ENCODE peak calls at places on chromosome 16, in ten cellular contexts. S is tibial artery; C is A549; Y is heart left ventricle; O is astrocyte of the spinal cord; B is dorsolateral prefrontal cortex; H is CD4-positive, alpha-beta memory T cell; K is lower leg skin; T is adrenal gland; Q is bronchial epithelial cell. P is an unnamed sample.

GRCh38 chr16:78100162-78100467 is 661 bp downstream of the WWOX start:
- DNase-seq in S (no peak), C (peak; percentile 4), Y (no peak), O (no peak), B (no peak), H (no peak), K (no peak), T (no peak), Q (no peak), P (no peak)

GRCh38 chr16:87470332-87470731 is 22.5 kb downstream of the ZCCHC14 start:
- DNase-seq in S (no peak), C (no peak), Y (no peak), O (no peak), B (no peak), H (no peak), K (no peak), T (no peak), Q (no peak), P (no peak)

GRCh38 chr16:57859331-57859730 is 57.0 kb upstream of the KIFC3 start:
- DNase-seq in S (no peak), C (peak; percentile 82), Y (no peak), O (peak; percentile 64), B (no peak), H (no peak), K (no peak), T (no peak), Q (peak; percentile 28), P (no peak)

GRCh38 chr16:48353565-48354163 is 31.5 kb downstream of the SIAH1 start:
- DNase-seq in S (peak; percentile 63), C (peak; percentile 78), Y (no peak), O (peak; percentile 72), B (no peak), H (peak; percentile 73), K (peak; percentile 60), T (peak; percentile 82), Q (peak; percentile 70), P (peak; percentile 32)

GRCh38 chr16:89785523-89786155 is 30.8 kb downstream of the FANCA start:
- DNase-seq in S (no peak), C (no peak), Y (no peak), O (no peak), B (no peak), H (peak; percentile 71), K (no peak), T (no peak), Q (no peak), P (no peak)

GRCh38 chr16:65327346-65327745 is 205.5 kb upstream of the CDH11 start:
- DNase-seq in S (no peak), C (no peak), Y (no peak), O (no peak), B (no peak), H (no peak), K (no peak), T (no peak), Q (no peak), P (no peak)

GRCh38 chr16:80369559-80369958 is 171.2 kb upstream of the DYNLRB2 start:
- DNase-seq in S (peak; percentile 31), C (peak; percentile 59), Y (no peak), O (peak; percentile 68), B (peak; percentile 48), H (no peak), K (peak; percentile 21), T (peak; percentile 66), Q (peak; percentile 51), P (no peak)

GRCh38 chr16:19003935-19004334 is 20.2 kb downstream of the TMC7 start:
- DNase-seq in S (no peak), C (no peak), Y (no peak), O (no peak), B (no peak), H (no peak), K (no peak), T (no peak), Q (peak; percentile 29), P (no peak)

GRCh38 chr16:4110065-4110464 is 6.2 kb downstream of the ADCY9 start:
- DNase-seq in S (no peak), C (no peak), Y (peak; percentile 33), O (no peak), B (no peak), H (no peak), K (no peak), T (no peak), Q (no peak), P (no peak)

GRCh38 chr16:4114257-4115208 is 1.7 kb downstream of the ADCY9 start:
- DNase-seq in S (no peak), C (no peak), Y (peak; percentile 66), O (no peak), B (peak; percentile 58), H (no peak), K (no peak), T (no peak), Q (no peak), P (no peak)

GRCh38 chr16:4113358-4114256 is 2.6 kb downstream of the ADCY9 start:
- DNase-seq in S (no peak), C (no peak), Y (peak; percentile 46), O (no peak), B (no peak), H (no peak), K (no peak), T (no peak), Q (no peak), P (peak; percentile 37)

GRCh38 chr16:4110680-4111079 is 5.6 kb downstream of the ADCY9 start:
- DNase-seq in S (no peak), C (no peak), Y (peak; percentile 30), O (no peak), B (no peak), H (no peak), K (no peak), T (no peak), Q (no peak), P (no peak)

GRCh38 chr16:4111748-4112696 is 4.2 kb downstream of the ADCY9 start:
- DNase-seq in S (no peak), C (no peak), Y (peak; percentile 33), O (peak; percentile 24), B (no peak), H (no peak), K (no peak), T (no peak), Q (no peak), P (peak; percentile 49)
- H3K4me3 ChIP-seq in S (peak overlapping the region; percentile 68), C (peak overlapping the region; percentile 11), Y (peak overlapping the region; percentile 66), O (peak overlapping the region; percentile 33), B (peak overlapping the region; percentile 68), H (no peak overlapping the region), K (no peak overlapping the region), T (no peak overlapping the region), Q (peak overlapping the region; percentile 33), P (peak overlapping the region; percentile 69)

GRCh38 chr16:50692999-50693781 is at the start of gene NOD2:
- DNase-seq in S (no peak), C (peak; percentile 10), Y (peak; percentile 76), O (no peak), B (no peak), H (peak; percentile 47), K (no peak), T (no peak), Q (no peak), P (no peak)
- H3K4me3 ChIP-seq in S (peak within 1 kb of the TSS; percentile 48), C (peak within 1 kb of the TSS; percentile 46), Y (peak within 1 kb of the TSS; percentile 47), O (no peak within 1 kb of the TSS), B (peak within 1 kb of the TSS; percentile 26), H (peak within 1 kb of the TSS; percentile 69), K (peak within 1 kb of the TSS; percentile 37), T (no peak within 1 kb of the TSS), Q (peak within 1 kb of the TSS; percentile 43), P (no peak within 1 kb of the TSS)

GRCh38 chr16:29807426-29808218 is 1.3 kb downstream of the MAZ start:
- DNase-seq in S (peak; percentile 92), C (peak; percentile 95), Y (peak; percentile 93), O (peak; percentile 96), B (peak; percentile 95), H (peak; percentile 91), K (peak; percentile 90), T (peak; percentile 96), Q (peak; percentile 79), P (peak; percentile 96)

GRCh38 chr16:29809850-29810698 is 1.9 kb upstream of the PRRT2 start:
- DNase-seq in S (no peak), C (no peak), Y (peak; percentile 54), O (no peak), B (no peak), H (peak; percentile 57), K (no peak), T (peak; percentile 66), Q (no peak), P (peak; percentile 36)

GRCh38 chr16:29809031-29809747 is 2.8 kb upstream of the PRRT2 start:
- DNase-seq in S (no peak), C (no peak), Y (peak; percentile 63), O (no peak), B (no peak), H (no peak), K (no peak), T (peak; percentile 64), Q (no peak), P (no peak)

GRCh38 chr16:29806641-29807425 is 504 bp downstream of the MAZ start:
- DNase-seq in S (no peak), C (peak; percentile 88), Y (peak; percentile 69), O (peak; percentile 64), B (no peak), H (peak; percentile 49), K (no peak), T (peak; percentile 80), Q (no peak), P (peak; percentile 96)

DNA sequence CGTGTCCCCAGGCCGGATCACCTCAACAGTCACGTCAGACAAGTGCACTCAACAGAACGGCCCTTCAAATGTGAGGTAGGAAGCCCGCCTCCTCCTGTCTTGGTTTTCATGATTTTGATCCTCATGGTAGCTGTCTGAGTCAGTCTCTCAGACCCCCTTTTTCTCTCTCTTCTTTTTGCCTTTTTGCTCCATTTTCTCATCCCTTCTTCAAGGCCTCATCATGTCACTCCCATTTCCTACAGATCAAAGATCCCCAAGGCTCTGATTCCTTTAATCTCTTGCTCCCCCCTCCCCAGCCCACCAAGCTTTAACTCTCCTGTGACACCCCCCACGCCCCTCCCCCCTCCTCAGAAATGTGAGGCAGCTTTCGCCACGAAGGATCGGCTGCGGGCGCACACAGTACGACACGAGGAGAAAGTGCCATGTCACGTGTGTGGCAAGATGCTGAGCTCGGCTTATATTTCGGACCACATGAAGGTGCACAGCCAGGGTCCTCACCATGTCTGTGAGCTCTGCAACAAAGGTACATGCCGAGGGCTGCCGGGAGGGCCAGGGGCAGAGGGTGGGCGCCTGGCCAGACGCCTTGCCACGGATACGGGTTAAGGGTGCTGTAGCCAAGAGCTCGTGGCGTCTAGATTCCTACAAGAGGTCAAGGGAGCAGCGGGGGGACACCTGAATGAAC is 2.0 kb downstream of the MAZ start:
- DNase-seq in S (no peak), C (no peak), Y (no peak), O (no peak), B (no peak), H (no peak), K (no peak), T (peak; percentile 78), Q (no peak), P (no peak)
- H3K4me3 ChIP-seq in S (peak overlapping the region; percentile 88), C (peak overlapping the region; percentile 90), Y (peak overlapping the region; percentile 54), O (peak overlapping the region; percentile 64), B (peak overlapping the region; percentile 81), H (peak overlapping the region; percentile 70), K (no peak overlapping the region), T (no peak overlapping the region), Q (peak overlapping the region; percentile 63), P (peak overlapping the region; percentile 72)

GRCh38 chr16:54938351-54939346 is 8.0 kb downstream of the IRX5 start:
- DNase-seq in S (no peak), C (no peak), Y (no peak), O (peak; percentile 25), B (no peak), H (no peak), K (no peak), T (no peak), Q (no peak), P (no peak)

GRCh38 chr16:54936086-54936978 is 5.7 kb downstream of the IRX5 start:
- DNase-seq in S (no peak), C (no peak), Y (peak; percentile 71), O (peak; percentile 54), B (no peak), H (no peak), K (no peak), T (no peak), Q (no peak), P (peak; percentile 87)

GRCh38 chr16:54935411-54936085 is 4.9 kb downstream of the IRX5 start:
- DNase-seq in S (no peak), C (no peak), Y (no peak), O (peak; percentile 48), B (no peak), H (no peak), K (no peak), T (no peak), Q (no peak), P (peak; percentile 58)

GRCh38 chr16:54937673-54938350 is 7.1 kb downstream of the IRX5 start:
- DNase-seq in S (no peak), C (no peak), Y (no peak), O (no peak), B (no peak), H (no peak), K (no peak), T (no peak), Q (no peak), P (no peak)

GRCh38 chr16:54936979-54937672 is 6.5 kb downstream of the IRX5 start:
- DNase-seq in S (no peak), C (peak; percentile 54), Y (peak; percentile 69), O (peak; percentile 74), B (no peak), H (no peak), K (peak; percentile 69), T (no peak), Q (peak; percentile 61), P (no peak)
- H3K4me3 ChIP-seq in S (peak overlapping the region; percentile 43), C (peak overlapping the region; percentile 57), Y (peak overlapping the region; percentile 71), O (peak overlapping the region; percentile 32), B (peak overlapping the region; percentile 26), H (peak overlapping the region; percentile 28), K (peak overlapping the region; percentile 7), T (no peak overlapping the region), Q (peak overlapping the region; percentile 42), P (no peak overlapping the region)

P was measured in MG63.